ENCODE peak calls at places on chromosomes 5 and 9, in eight cellular contexts. R, P, B, Z, G, I, N and W are unnamed samples.

GRCh38 chr5:152427691-152428090 is 22.6 kb upstream of the NMUR2 start:
- DNase-seq in B (no peak), G (no peak), N (no peak), Z (no peak), R (no peak), P (no peak), I (no peak), W (no peak)

GRCh38 chr9:110208031-110208430 is at the start of gene C9orf152:
- DNase-seq in B (no peak), G (no peak), I (no peak), Z (peak), P (peak), N (peak), R (no peak), W (no peak)

GRCh38 chr9:133125706-133126696 is 5.0 kb upstream of the RALGDS start:
- DNase-seq in P (no peak), I (no peak), Z (no peak), N (peak), G (no peak), B (no peak), R (peak), W (no peak)

GRCh38 chr5:124923131-124923530 is 176.7 kb upstream of the ZNF608 start:
- DNase-seq in G (no peak), B (no peak), R (peak), N (no peak), I (no peak), P (no peak), Z (peak), W (no peak)

GRCh38 chr5:109496112-109496511 is 86.3 kb upstream of the PJA2 start:
- DNase-seq in Z (no peak), B (no peak), I (no peak), G (no peak), R (no peak), P (no peak), N (no peak), W (no peak)

GRCh38 chr9:12776775-12777055 is 1.9 kb downstream of the LURAP1L start:
- DNase-seq in Z (no peak), G (no peak), I (no peak), R (peak), B (no peak), P (no peak), N (no peak), W (no peak)

GRCh38 chr9:69054989-69055388 is 19.4 kb downstream of the FXN start:
- DNase-seq in P (no peak), N (peak), Z (peak), R (no peak), G (no peak), B (no peak), I (no peak), W (no peak)

GRCh38 chr9:131312822-131313770 is 23.6 kb downstream of the PLPP7 start:
- DNase-seq in G (no peak), R (no peak), I (no peak), B (no peak), Z (no peak), N (no peak), P (no peak), W (no peak)

GRCh38 chr5:62931081-62931480 is 352.5 kb downstream of the LRRC70 start:
- DNase-seq in B (no peak), Z (no peak), G (no peak), I (no peak), R (no peak), N (no peak), P (no peak), W (no peak)

GRCh38 chr5:102749416-102750021 is 5.6 kb upstream of the PAM start:
- DNase-seq in I (no peak), G (no peak), Z (no peak), P (no peak), B (no peak), N (no peak), R (no peak), W (no peak)

GRCh38 chr5:147565524-147565923 is 55.7 kb upstream of the DPYSL3 start:
- DNase-seq in N (no peak), P (no peak), G (no peak), Z (no peak), I (no peak), R (peak), B (no peak), W (no peak)

GRCh38 chr9:129834489-129835127 is 467 bp downstream of the C9orf78 start:
- DNase-seq in R (no peak), Z (no peak), N (no peak), B (no peak), P (no peak), I (peak), G (no peak), W (no peak)

GRCh38 chr5:138964547-138965174 is 89.5 kb upstream of the LRRTM2 start:
- DNase-seq in B (no peak), G (no peak), R (no peak), N (no peak), I (no peak), P (no peak), Z (no peak), W (no peak)

GRCh38 chr9:121609845-121610637 is 41.4 kb upstream of the DAB2IP start:
- DNase-seq in I (no peak), Z (peak), P (peak), B (peak), N (peak), R (peak), G (peak), W (no peak)

GRCh38 chr9:87800456-87800855 is 74.5 kb downstream of the CTSL start:
- DNase-seq in R (no peak), B (no peak), N (no peak), Z (no peak), I (peak), G (no peak), P (no peak), W (no peak)

GRCh38 chr5:178674334-178674733 is 47.5 kb upstream of the CLK4 start:
- DNase-seq in P (no peak), B (no peak), Z (no peak), N (no peak), G (no peak), R (peak), I (no peak), W (no peak)

GRCh38 chr5:95020382-95020781 is 264.5 kb downstream of the MCTP1 start:
- DNase-seq in P (no peak), G (no peak), B (no peak), Z (no peak), I (no peak), N (no peak), R (no peak), W (no peak)

GRCh38 chr9:92973700-92974099 is 26.4 kb downstream of the FGD3 start:
- DNase-seq in R (no peak), G (no peak), P (no peak), N (no peak), I (no peak), Z (no peak), B (no peak), W (no peak)

GRCh38 chr5:162209005-162209605 is 141.5 kb downstream of the GABRG2 start:
- DNase-seq in P (peak), R (no peak), G (peak), N (no peak), I (peak), Z (peak), B (no peak), W (no peak)

GRCh38 chr5:112237456-112237855 is 181.6 kb downstream of the EPB41L4A start:
- DNase-seq in B (no peak), G (no peak), Z (no peak), R (no peak), I (no peak), P (no peak), N (no peak), W (no peak)

GRCh38 chr9:18829858-18830257 is 203.2 kb downstream of the SAXO1 start:
- DNase-seq in Z (no peak), B (no peak), P (no peak), N (no peak), G (peak), R (peak), I (no peak), W (no peak)

GRCh38 chr9:121566401-121567141 is 66.9 kb upstream of the GGTA1 start:
- DNase-seq in P (no peak), N (no peak), I (peak), G (peak), B (no peak), R (peak), Z (no peak), W (no peak)

GRCh38 chr9:136679431-136679941 is 7.8 kb downstream of the AGPAT2 start:
- DNase-seq in Z (peak), G (no peak), P (no peak), B (no peak), R (no peak), I (no peak), N (peak), W (no peak)

GRCh38 chr5:83000448-83000847 is 76.7 kb downstream of the TMEM167A start:
- DNase-seq in Z (no peak), P (no peak), I (no peak), G (no peak), B (no peak), R (peak), N (no peak), W (no peak)

GRCh38 chr9:78026416-78026815 is 5.2 kb downstream of the GNAQ start:
- DNase-seq in Z (no peak), R (no peak), B (no peak), I (no peak), G (no peak), P (no peak), N (no peak), W (no peak)

GRCh38 chr5:66306105-66306843 is 162.2 kb downstream of the SREK1 start:
- DNase-seq in P (peak), I (peak), G (peak), N (no peak), R (peak), B (peak), Z (peak), W (peak)

GRCh38 chr9:77166193-77166592 is 11.1 kb upstream of the VPS13A start:
- DNase-seq in Z (no peak), R (no peak), N (no peak), B (no peak), P (no peak), G (no peak), I (no peak), W (no peak)

DNA sequence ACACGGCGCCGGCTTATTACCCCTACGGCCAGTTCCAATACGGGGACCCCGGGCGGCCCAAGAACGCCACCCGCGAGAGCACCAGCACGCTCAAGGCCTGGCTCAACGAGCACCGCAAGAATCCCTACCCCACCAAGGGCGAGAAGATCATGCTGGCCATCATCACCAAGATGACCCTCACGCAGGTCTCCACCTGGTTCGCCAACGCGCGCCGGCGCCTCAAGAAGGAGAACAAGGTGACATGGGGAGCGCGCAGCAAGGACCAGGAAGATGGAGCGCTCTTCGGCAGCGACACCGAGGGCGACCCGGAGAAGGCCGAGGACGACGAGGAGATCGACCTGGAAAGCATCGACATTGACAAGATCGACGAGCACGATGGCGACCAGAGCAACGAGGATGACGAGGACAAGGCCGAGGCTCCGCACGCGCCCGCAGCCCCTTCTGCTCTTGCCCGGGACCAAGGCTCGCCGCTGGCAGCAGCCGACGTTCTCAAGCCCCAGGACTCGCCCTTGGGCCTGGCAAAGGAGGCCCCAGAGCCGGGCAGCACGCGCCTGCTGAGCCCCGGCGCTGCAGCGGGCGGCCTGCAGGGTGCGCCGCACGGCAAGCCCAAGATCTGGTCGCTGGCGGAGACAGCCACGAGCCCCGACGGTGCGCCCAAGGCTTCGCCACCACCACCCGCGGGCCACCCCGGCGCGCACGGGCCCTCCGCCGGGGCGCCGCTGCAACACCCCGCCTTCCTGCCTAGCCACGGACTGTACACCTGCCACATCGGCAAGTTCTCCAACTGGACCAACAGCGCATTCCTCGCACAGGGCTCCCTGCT is 3.9 kb downstream of the IRX1 start:
- DNase-seq in G (no peak), I (peak), Z (no peak), N (no peak), B (no peak), P (no peak), R (peak), W (no peak)
- TF ChIP-seq CTCF in G (no peak), I (peak), Z (peak), N (peak), B (no peak), P (no peak), R (peak), W (no peak)

GRCh38 chr5:57036621-57037160 is 84.8 kb upstream of the MIER3 start:
- DNase-seq in Z (no peak), P (no peak), I (no peak), R (no peak), G (peak), B (no peak), N (no peak), W (no peak)

GRCh38 chr5:57033503-57033902 is 81.6 kb upstream of the MIER3 start:
- DNase-seq in G (no peak), P (no peak), Z (no peak), B (no peak), R (no peak), N (no peak), I (no peak), W (no peak)

GRCh38 chr5:57037355-57037754 is 85.4 kb upstream of the MIER3 start:
- DNase-seq in Z (no peak), G (peak), B (no peak), N (no peak), P (no peak), R (no peak), I (no peak), W (no peak)

GRCh38 chr5:57034517-57034916 is 82.6 kb upstream of the MIER3 start:
- DNase-seq in R (no peak), Z (no peak), B (no peak), G (no peak), N (no peak), I (no peak), P (no peak), W (no peak)

DNA sequence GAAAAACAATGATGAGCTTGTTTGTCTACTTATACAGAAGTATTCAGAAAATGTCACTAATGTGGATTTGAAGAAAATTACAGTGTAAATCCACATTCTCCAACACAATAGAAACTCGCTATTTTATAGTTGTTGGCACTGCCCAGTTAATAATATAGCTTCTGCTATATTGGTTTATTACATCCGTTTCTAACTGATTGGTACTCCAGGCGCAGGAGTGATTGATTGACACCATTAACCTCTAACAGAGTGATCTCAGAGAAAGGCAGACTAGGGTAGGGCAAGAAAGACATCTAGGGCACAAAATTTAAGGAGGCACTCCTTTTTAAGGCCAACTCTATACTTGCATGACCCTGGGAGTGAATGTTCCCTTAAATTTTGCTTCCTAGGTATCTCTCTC is 84.0 kb upstream of the MIER3 start:
- DNase-seq in I (no peak), Z (no peak), N (no peak), P (no peak), B (no peak), G (no peak), R (no peak), W (no peak)
- TF ChIP-seq CTCF in I (no peak), Z (no peak), N (no peak), P (no peak), B (no peak), G (no peak), R (no peak), W (no peak)

GRCh38 chr9:33289501-33289900 is 815 bp upstream of the NFX1 start:
- DNase-seq in B (no peak), I (peak), P (no peak), R (peak), G (peak), Z (no peak), N (peak), W (no peak)

GRCh38 chr9:33289936-33290246 is 425 bp upstream of the NFX1 start:
- DNase-seq in G (no peak), Z (no peak), R (no peak), I (no peak), N (no peak), B (no peak), P (no peak), W (no peak)

GRCh38 chr9:33290247-33290993 is at the start of gene NFX1:
- DNase-seq in I (peak), Z (peak), R (peak), P (peak), G (peak), N (peak), B (peak), W (peak)

GRCh38 chr9:33288828-33289483 is 1.4 kb upstream of the NFX1 start:
- DNase-seq in I (peak), N (no peak), B (no peak), R (no peak), G (no peak), Z (no peak), P (no peak), W (no peak)

GRCh38 chr9:33290994-33291397 is 680 bp downstream of the NFX1 start:
- DNase-seq in P (no peak), G (no peak), Z (no peak), B (no peak), N (no peak), R (no peak), I (no peak), W (no peak)
- TF ChIP-seq CTCF in P (no peak), G (no peak), Z (no peak), B (no peak), N (no peak), R (no peak), I (no peak), W (no peak)

GRCh38 chr5:99104538-99105132 is 175.8 kb upstream of the CHD1 start:
- DNase-seq in Z (no peak), P (no peak), I (no peak), R (peak), G (peak), N (no peak), B (peak), W (peak)
- TF ChIP-seq CTCF in Z (peak), P (no peak), I (peak), R (peak), G (peak), N (peak), B (peak), W (peak)

GRCh38 chr5:149656576-149657182 is 73.4 kb upstream of the PPARGC1B start:
- DNase-seq in P (peak), Z (peak), R (no peak), N (no peak), B (no peak), I (peak), G (peak), W (no peak)
- TF ChIP-seq CTCF in P (no peak), Z (peak), R (peak), N (peak), B (peak), I (peak), G (peak), W (peak)

GRCh38 chr5:149881874-149882273 is 62.7 kb downstream of the PDE6A start:
- DNase-seq in N (no peak), R (no peak), B (no peak), G (no peak), Z (no peak), I (no peak), P (no peak), W (no peak)

GRCh38 chr5:149883550-149883949 is 61.0 kb downstream of the PDE6A start:
- DNase-seq in R (no peak), P (no peak), B (no peak), N (no peak), Z (no peak), G (no peak), I (no peak), W (no peak)

GRCh38 chr5:149881069-149881622 is 63.4 kb downstream of the PDE6A start:
- DNase-seq in I (no peak), Z (no peak), G (no peak), N (no peak), R (no peak), P (no peak), B (no peak), W (no peak)

GRCh38 chr5:149873896-149874295 is 70.7 kb downstream of the PDE6A start:
- DNase-seq in B (no peak), N (no peak), G (no peak), P (no peak), Z (no peak), R (no peak), I (no peak), W (no peak)

GRCh38 chr5:149878371-149878770 is 66.2 kb downstream of the PDE6A start:
- DNase-seq in Z (peak), R (no peak), I (no peak), N (no peak), B (no peak), P (no peak), G (no peak), W (no peak)
- TF ChIP-seq CTCF in Z (no peak), R (no peak), I (no peak), N (no peak), B (no peak), P (no peak), G (no peak), W (no peak)

GRCh38 chr5:40367260-40367659 is 312.5 kb upstream of the PTGER4 start:
- DNase-seq in G (no peak), R (no peak), N (no peak), Z (no peak), P (no peak), I (no peak), B (no peak), W (no peak)
- TF ChIP-seq CTCF in G (no peak), R (no peak), N (peak), Z (peak), P (no peak), I (no peak), B (peak), W (no peak)

GRCh38 chr5:167895899-167896659 is 395.4 kb upstream of the WWC1 start:
- DNase-seq in I (no peak), P (no peak), N (no peak), R (peak), Z (no peak), G (no peak), B (no peak), W (no peak)
- TF ChIP-seq CTCF in I (no peak), P (no peak), N (no peak), R (peak), Z (no peak), G (no peak), B (no peak), W (no peak)

GRCh38 chr5:133525048-133525447 is 87.3 kb downstream of the FSTL4 start:
- DNase-seq in I (no peak), G (no peak), P (no peak), R (no peak), Z (no peak), N (no peak), B (no peak), W (no peak)

GRCh38 chr5:133523921-133524320 is 88.4 kb downstream of the FSTL4 start:
- DNase-seq in G (no peak), Z (no peak), R (no peak), I (no peak), N (no peak), B (no peak), P (no peak), W (no peak)

GRCh38 chr5:133524597-133524996 is 87.7 kb downstream of the FSTL4 start:
- DNase-seq in B (no peak), P (no peak), G (no peak), I (no peak), R (no peak), Z (no peak), N (no peak), W (no peak)

GRCh38 chr5:133527311-133527710 is 85.0 kb downstream of the FSTL4 start:
- DNase-seq in B (no peak), R (peak), Z (no peak), G (no peak), N (no peak), I (no peak), P (no peak), W (no peak)

GRCh38 chr5:133526368-133526767 is 86.0 kb downstream of the FSTL4 start:
- DNase-seq in B (no peak), I (no peak), P (no peak), G (no peak), N (no peak), Z (no peak), R (no peak), W (no peak)
- TF ChIP-seq CTCF in B (no peak), I (no peak), P (no peak), G (no peak), N (no peak), Z (no peak), R (no peak), W (no peak)